ENCODE peak calls at places on chromosomes 5 and 9, in five cellular contexts. J is Kasumi-1, X is PC-3, U is GM10248, K is choroid plexus epithelial cell. C is an unnamed sample.

GRCh38 chr9:101115062-101115461 is 86.5 kb downstream of the PLPPR1 start:
- DNase-seq in J (no peak), X (no peak), U (no peak), K (no peak), C (no peak)

GRCh38 chr9:90969021-90969675 is 167.5 kb downstream of the SYK start:
- DNase-seq in J (no peak), X (no peak), U (no peak), K (no peak), C (no peak)

GRCh38 chr5:131997026-131997726 is 14.3 kb downstream of the ACSL6 start:
- DNase-seq in J (no peak), X (no peak), U (no peak), K (no peak), C (no peak)

GRCh38 chr5:140246378-140247122 is 56.4 kb downstream of the PFDN1 start:
- DNase-seq in J (no peak), X (peak; percentile 78), U (no peak), K (peak; percentile 80), C (no peak)

GRCh38 chr9:133460405-133461175 is 812 bp downstream of the CACFD1 start:
- DNase-seq in J (no peak), X (peak; percentile 28), U (peak; percentile 69), K (peak; percentile 15), C (no peak)

GRCh38 chr9:134391319-134392231 is 65.3 kb downstream of the RXRA start:
- DNase-seq in J (no peak), X (no peak), U (peak; percentile 86), K (no peak), C (no peak)

GRCh38 chr5:38167562-38167996 is 90.8 kb upstream of the EGFLAM start:
- DNase-seq in J (no peak), X (no peak), U (no peak), K (no peak), C (no peak)

GRCh38 chr9:14452539-14452938 is 138.6 kb upstream of the NFIB start:
- DNase-seq in J (no peak), X (peak; percentile 28), U (no peak), K (no peak), C (no peak)

GRCh38 chr5:103041071-103041676 is 78.8 kb downstream of the GIN1 start:
- DNase-seq in J (peak; percentile 63), X (peak; percentile 88), U (peak; percentile 16), K (peak; percentile 81), C (no peak)

GRCh38 chr9:98536542-98537173 is 172.1 kb downstream of the GABBR2 start:
- DNase-seq in J (no peak), X (peak; percentile 7), U (peak; percentile 59), K (peak; percentile 9), C (peak; percentile 71)

GRCh38 chr5:135566422-135567416 is 12.1 kb downstream of the CXCL14 start:
- DNase-seq in J (no peak), X (no peak), U (no peak), K (no peak), C (no peak)

GRCh38 chr5:10400834-10401233 is 40.8 kb upstream of the ROPN1L start:
- DNase-seq in J (no peak), X (no peak), U (no peak), K (peak; percentile 84), C (no peak)

GRCh38 chr9:97548379-97548778 is 46.9 kb downstream of the TMOD1 start:
- DNase-seq in J (no peak), X (no peak), U (no peak), K (no peak), C (no peak)

GRCh38 chr9:112072721-112073553 is 102.2 kb downstream of the SUSD1 start:
- DNase-seq in J (no peak), X (peak; percentile 46), U (no peak), K (peak; percentile 95), C (no peak)

GRCh38 chr5:103502651-103503050 is 59.9 kb downstream of the NUDT12 start:
- DNase-seq in J (no peak), X (no peak), U (no peak), K (no peak), C (no peak)

GRCh38 chr9:69444021-69444420 is 119.0 kb downstream of the ENTREP1 start:
- DNase-seq in J (no peak), X (no peak), U (no peak), K (no peak), C (no peak)

GRCh38 chr9:128374221-128374675 is 3.1 kb downstream of the URM1 start:
- DNase-seq in J (no peak), X (no peak), U (no peak), K (no peak), C (no peak)

GRCh38 chr5:132813599-132814440 is 718 bp downstream of the SOWAHA start:
- DNase-seq in J (no peak), X (no peak), U (peak; percentile 59), K (peak; percentile 20), C (no peak)

GRCh38 chr5:83653669-83654068 is 67.0 kb downstream of the HAPLN1 start:
- DNase-seq in J (no peak), X (no peak), U (peak; percentile 40), K (peak; percentile 52), C (no peak)

GRCh38 chr5:111697881-111698757 is 58.9 kb downstream of the NREP start:
- DNase-seq in J (no peak), X (peak; percentile 18), U (no peak), K (peak; percentile 67), C (no peak)

GRCh38 chr9:136095028-136095494 is at the start of gene NACC2:
- DNase-seq in J (no peak), X (peak; percentile 65), U (no peak), K (peak; percentile 64), C (no peak)

C was measured in iPS DF 6.9.